ENCODE peak calls at places on chromosome 22, in four cellular contexts. L is body of pancreas, O is H9, F is thyroid gland. T is an unnamed sample.

GRCh38 chr22:33917744-33918406 is 2.4 kb downstream of the LARGE1 start:
- DNase-seq in O (peak; percentile 48), F (no peak), L (no peak), T (no peak)

GRCh38 chr22:24550028-24550901 is 4.7 kb downstream of the GUCD1 start:
- DNase-seq in F (no peak), O (no peak), L (no peak), T (no peak)

GRCh38 chr22:46546466-46547178 is 9.2 kb upstream of the CELSR1 start:
- DNase-seq in O (no peak), F (peak; percentile 84), L (peak; percentile 36), T (peak; percentile 62)

GRCh38 chr22:17410576-17410975 is 41.3 kb downstream of the CECR2 start:
- DNase-seq in O (no peak), F (no peak), L (no peak), T (no peak)

GRCh38 chr22:19203839-19204238 is 25.3 kb upstream of the SLC25A1 start:
- DNase-seq in L (no peak), O (no peak), F (no peak), T (no peak)

GRCh38 chr22:40415531-40416266 is 45.3 kb downstream of the SGSM3 start:
- DNase-seq in O (no peak), F (no peak), L (no peak), T (peak; percentile 89)

GRCh38 chr22:40654522-40655167 is 18.1 kb upstream of the MRTFA start:
- DNase-seq in O (peak; percentile 42), L (peak; percentile 44), F (peak; percentile 65), T (no peak)

GRCh38 chr22:43734370-43735005 is 77.6 kb downstream of the EFCAB6 start:
- DNase-seq in L (no peak), O (no peak), F (no peak), T (no peak)

GRCh38 chr22:46454910-46455269 is 82.5 kb downstream of the CELSR1 start:
- DNase-seq in L (no peak), F (no peak), O (no peak), T (no peak)

GRCh38 chr22:39789794-39790193 is 103.8 kb downstream of the ENTHD1 start:
- DNase-seq in F (no peak), O (no peak), L (no peak), T (no peak)

GRCh38 chr22:48299124-48299523 is 1528.5 kb downstream of the BRD1 start:
- DNase-seq in F (no peak), O (no peak), L (no peak), T (no peak)

GRCh38 chr22:29030618-29031235 is 30.9 kb downstream of the C22orf31 start:
- DNase-seq in O (peak; percentile 85), F (peak; percentile 95), L (peak; percentile 92), T (peak; percentile 80)

GRCh38 chr22:24157783-24158170 is 23.5 kb upstream of the SUSD2 start:
- DNase-seq in O (no peak), F (no peak), L (no peak), T (peak; percentile 86)

GRCh38 chr22:44733426-44734106 is 18.8 kb upstream of the ARHGAP8 start:
- DNase-seq in O (no peak), L (no peak), F (no peak), T (no peak)

GRCh38 chr22:23862103-23862502 is 4.4 kb downstream of the SLC2A11 start:
- DNase-seq in L (peak; percentile 38), O (peak; percentile 71), F (no peak), T (peak; percentile 69)

GRCh38 chr22:41968601-41969000 is 642 bp upstream of the SEPTIN3 start:
- DNase-seq in O (no peak), L (no peak), F (no peak), T (no peak)

GRCh38 chr22:28951530-28951929 is 68.2 kb downstream of the ZNRF3 start:
- DNase-seq in L (no peak), F (no peak), O (no peak), T (no peak)

GRCh38 chr22:28146401-28147304 is 227.6 kb upstream of the PITPNB start:
- DNase-seq in F (no peak), O (no peak), L (no peak), T (no peak)

GRCh38 chr22:20085651-20086050 is 5.6 kb downstream of the DGCR8 start:
- DNase-seq in O (no peak), F (no peak), L (no peak), T (peak; percentile 62)

GRCh38 chr22:41589260-41589600 is 410 bp downstream of the PMM1 start:
- DNase-seq in L (no peak), F (no peak), O (no peak), T (no peak)

GRCh38 chr22:45638834-45639746 is 32.5 kb upstream of the ATXN10 start:
- DNase-seq in O (no peak), L (no peak), F (no peak), T (no peak)

GRCh38 chr22:25637672-25638071 is 73.2 kb downstream of the GRK3 start:
- DNase-seq in L (no peak), F (no peak), O (no peak), T (no peak)

GRCh38 chr22:40890881-40891280 is 29.0 kb upstream of the DNAJB7 start:
- DNase-seq in L (no peak), O (no peak), F (no peak), T (no peak)

GRCh38 chr22:46057762-46058420 is 80.9 kb upstream of the WNT7B start:
- DNase-seq in F (no peak), O (peak; percentile 9), L (peak; percentile 65), T (peak; percentile 80)

GRCh38 chr22:24146791-24147353 is 34.4 kb upstream of the SUSD2 start:
- DNase-seq in O (peak; percentile 54), L (peak; percentile 30), F (peak; percentile 57), T (no peak)

GRCh38 chr22:39381009-39381755 is 18.4 kb upstream of the TAB1 start:
- DNase-seq in L (no peak), O (no peak), F (no peak), T (no peak)

DNA sequence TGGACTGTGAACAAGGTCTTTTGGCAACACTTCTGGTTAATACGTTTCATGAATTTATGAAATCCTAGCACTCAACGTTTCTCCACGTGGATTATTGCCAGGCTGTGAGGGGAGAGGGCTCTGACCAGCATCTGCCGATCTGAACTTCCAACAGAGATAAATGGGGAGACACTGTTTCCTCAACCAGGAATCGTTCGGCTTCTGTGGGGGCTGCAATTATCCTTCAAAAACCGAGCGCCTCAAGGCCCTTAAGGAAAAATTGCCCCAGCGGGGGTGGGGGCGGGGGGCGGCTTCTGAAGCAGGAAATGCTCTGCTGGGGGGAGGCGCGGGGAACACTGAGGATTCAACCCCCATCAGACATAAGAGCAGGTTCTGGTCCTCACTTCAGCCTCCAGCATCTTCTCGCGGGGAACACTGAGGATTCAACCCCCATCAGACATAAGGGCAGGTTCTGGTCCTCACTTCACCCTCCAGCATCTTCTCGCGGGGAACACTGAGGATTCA is 155.6 kb downstream of the BRD1 start:
- DNase-seq in F (no peak), L (no peak), O (no peak), T (no peak)
- TF ChIP-seq CTCF in F (no peak), L (no peak), O (no peak), T (no peak)

GRCh38 chr22:32183625-32184024 is 21.2 kb downstream of the RFPL2 start:
- DNase-seq in F (no peak), L (no peak), O (no peak), T (no peak)
- H3K27me3 ChIP-seq in F (no peaks in the 10 kb centered on the region), L (no peaks in the 10 kb centered on the region), O (no peaks in the 10 kb centered on the region), T (peaks cover 25% of the 10 kb centered on the region)

DNA sequence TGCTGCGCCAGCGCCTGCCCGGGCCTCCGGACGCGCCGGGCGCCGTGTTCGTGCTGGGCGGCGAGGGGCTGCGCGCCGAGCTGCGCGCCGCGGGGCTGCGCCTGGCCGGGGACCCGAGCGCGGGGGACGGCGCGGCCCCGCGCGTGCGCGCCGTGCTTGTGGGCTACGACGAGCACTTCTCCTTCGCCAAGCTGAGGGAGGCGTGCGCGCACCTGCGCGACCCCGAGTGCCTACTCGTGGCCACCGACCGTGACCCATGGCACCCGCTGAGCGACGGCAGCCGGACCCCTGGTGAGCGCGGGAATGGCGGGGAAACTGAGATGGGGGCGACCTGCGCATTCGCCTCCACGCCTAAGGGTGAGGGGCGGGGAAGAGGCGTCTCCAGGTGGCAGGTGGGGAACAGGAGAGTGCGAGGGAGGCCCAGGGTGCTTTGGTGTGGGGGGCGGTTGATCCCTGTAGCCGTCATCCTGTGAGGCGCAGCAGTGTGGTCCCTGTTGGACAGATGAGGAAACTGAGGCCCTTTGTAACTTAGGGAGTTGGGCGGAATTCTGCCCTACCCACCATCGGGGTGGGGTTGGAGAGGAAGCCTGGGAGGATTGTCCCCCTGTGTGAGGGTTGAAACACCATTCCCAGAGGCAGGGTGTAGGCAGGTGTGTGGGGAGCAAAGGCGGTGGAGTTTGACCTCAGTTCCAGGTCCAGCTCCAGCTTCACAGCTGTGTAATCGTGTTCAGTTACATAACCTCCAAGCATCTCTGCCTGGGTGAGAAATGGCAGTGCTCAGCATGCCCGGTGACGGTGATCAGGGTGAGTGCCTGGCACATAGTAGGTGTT is 758 bp downstream of the PDXP start:
- DNase-seq in F (peak; percentile 46), O (no peak), L (peak; percentile 57), T (peak; percentile 90)
- TF ChIP-seq CTCF in F (no peak), O (no peak), L (no peak), T (no peak)

GRCh38 chr22:22465094-22465602 is 43.4 kb downstream of the ZNF280B start:
- DNase-seq in F (no peak), O (no peak), L (no peak), T (no peak)

GRCh38 chr22:22462813-22463567 is 45.6 kb downstream of the ZNF280B start:
- DNase-seq in L (no peak), F (no peak), O (no peak), T (no peak)

GRCh38 chr22:22465782-22466181 is 42.8 kb downstream of the ZNF280B start:
- DNase-seq in O (no peak), F (no peak), L (no peak), T (no peak)

GRCh38 chr22:22463855-22464540 is 44.5 kb downstream of the ZNF280B start:
- DNase-seq in F (peak; percentile 41), O (peak; percentile 59), L (peak; percentile 48), T (no peak)

DNA sequence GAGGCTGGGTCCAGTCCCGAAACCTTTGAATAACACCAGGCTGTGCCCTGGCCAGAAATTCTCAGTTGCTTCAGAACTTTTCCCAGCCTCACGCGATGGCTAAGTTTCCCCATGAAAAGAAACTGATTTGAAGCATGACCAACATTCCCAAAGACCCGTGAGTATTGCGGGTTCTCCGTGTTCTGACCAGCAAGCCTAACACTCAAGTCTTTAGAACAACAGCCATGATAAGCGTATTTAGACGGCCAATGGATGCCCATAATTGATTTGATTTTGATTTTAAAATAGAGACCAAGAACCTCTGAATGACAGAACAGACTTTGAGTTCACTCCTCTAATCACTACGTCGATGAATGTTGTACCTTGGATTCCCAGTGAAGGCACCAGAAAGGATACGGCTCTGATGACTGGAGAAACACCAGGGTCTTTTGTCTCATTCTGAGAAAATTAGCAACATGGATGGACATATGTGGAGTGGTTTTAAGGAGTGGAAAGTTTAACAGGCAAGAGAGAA is 43.9 kb downstream of the ZNF280B start:
- DNase-seq in L (no peak), F (no peak), O (no peak), T (no peak)
- H3K27me3 ChIP-seq in L (peaks cover 4% of the 10 kb centered on the region), F (no peaks in the 10 kb centered on the region), O (peaks cover 7% of the 10 kb centered on the region), T (peaks cover 28% of the 10 kb centered on the region)

GRCh38 chr22:21726650-21727049 is 8.9 kb downstream of the YPEL1 start:
- DNase-seq in F (no peak), L (no peak), O (peak; percentile 89), T (no peak)
- TF ChIP-seq CTCF in F (no peak), L (no peak), O (peak; percentile 70), T (no peak)